ENCODE peak calls at places on chromosome 10, in four cellular contexts. One of them, this sample, is unnamed.

GRCh38 chr10:16521311-16522016 is at the start of gene C1QL3:
- DNase-seq in B cell: no peak
- DNase-seq in thoracic aorta: no peak
- DNase-seq in type B pancreatic cell: no peak
- DNase-seq in this sample: peak

GRCh38 chr10:122199689-122200088 is 71.4 kb upstream of the BTBD16 start:
- DNase-seq in B cell: no peak
- DNase-seq in type B pancreatic cell: no peak
- DNase-seq in thoracic aorta: no peak
- DNase-seq in this sample: no peak

GRCh38 chr10:95403690-95404459 is 113.1 kb upstream of the PDLIM1 start:
- DNase-seq in thoracic aorta: no peak
- DNase-seq in type B pancreatic cell: no peak
- DNase-seq in B cell: no peak
- DNase-seq in this sample: no peak

GRCh38 chr10:21602313-21602712 is 68.3 kb downstream of the MLLT10 start:
- DNase-seq in thoracic aorta: no peak
- DNase-seq in B cell: no peak
- DNase-seq in type B pancreatic cell: no peak
- DNase-seq in this sample: no peak

GRCh38 chr10:45473126-45473525 is 99.1 kb downstream of the ALOX5 start:
- DNase-seq in type B pancreatic cell: no peak
- DNase-seq in thoracic aorta: no peak
- DNase-seq in B cell: no peak
- DNase-seq in this sample: no peak

GRCh38 chr10:22453948-22454347 is 108.7 kb downstream of the SPAG6 start:
- DNase-seq in B cell: no peak
- DNase-seq in type B pancreatic cell: no peak
- DNase-seq in thoracic aorta: no peak
- DNase-seq in this sample: no peak

GRCh38 chr10:71868192-71868697 is 17.2 kb upstream of the PSAP start:
- DNase-seq in B cell: no peak
- DNase-seq in thoracic aorta: no peak
- DNase-seq in type B pancreatic cell: no peak
- DNase-seq in this sample: no peak

GRCh38 chr10:77390481-77390891 is 247.1 kb downstream of the KCNMA1 start:
- DNase-seq in B cell: no peak
- DNase-seq in thoracic aorta: peak
- DNase-seq in type B pancreatic cell: no peak
- DNase-seq in this sample: no peak

GRCh38 chr10:14586901-14587300 is 187.8 kb downstream of the FAM107B start:
- DNase-seq in type B pancreatic cell: no peak
- DNase-seq in B cell: no peak
- DNase-seq in thoracic aorta: no peak
- DNase-seq in this sample: no peak

GRCh38 chr10:86064219-86064618 is 302.4 kb downstream of the GRID1 start:
- DNase-seq in thoracic aorta: no peak
- DNase-seq in type B pancreatic cell: no peak
- DNase-seq in B cell: no peak
- DNase-seq in this sample: no peak

GRCh38 chr10:126851414-126851813 is 53.8 kb upstream of the DOCK1 start:
- DNase-seq in B cell: no peak
- DNase-seq in thoracic aorta: no peak
- DNase-seq in type B pancreatic cell: no peak
- DNase-seq in this sample: no peak

DNA sequence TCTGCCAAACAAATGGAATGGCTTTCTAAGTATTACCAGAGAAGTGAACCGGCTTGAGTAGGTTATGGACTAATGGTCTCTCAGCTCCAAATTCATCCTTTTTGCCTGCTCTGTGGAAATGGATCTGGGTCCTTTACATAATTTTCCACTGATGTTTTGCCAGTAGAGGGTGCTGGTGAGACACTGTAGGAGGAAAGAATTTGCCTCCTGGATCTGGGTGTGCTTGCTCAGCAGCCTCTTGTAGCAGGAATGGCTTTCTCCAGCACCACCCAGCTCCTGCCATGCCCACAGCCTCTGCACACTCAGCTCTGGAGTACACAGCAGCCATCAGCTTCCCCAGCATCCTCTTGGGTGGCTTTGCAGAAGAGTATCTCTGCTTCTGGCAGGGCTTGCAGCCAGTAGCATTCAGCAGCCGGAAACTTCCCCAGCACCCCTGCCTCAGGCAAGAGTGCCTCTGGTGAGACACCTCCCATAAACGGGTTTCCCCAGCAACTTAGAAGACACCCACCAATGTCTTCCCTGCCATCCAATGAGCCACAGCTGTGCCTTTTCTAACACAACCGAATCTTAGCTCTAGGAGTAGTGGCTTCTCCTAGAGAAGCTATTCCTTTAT is 235.0 kb upstream of the PLPP4 start:
- DNase-seq in type B pancreatic cell: no peak
- DNase-seq in thoracic aorta: no peak
- DNase-seq in B cell: no peak
- DNase-seq in this sample: peak
- TF ChIP-seq CTCF in type B pancreatic cell: peak
- TF ChIP-seq CTCF in thoracic aorta: no peak
- TF ChIP-seq CTCF in B cell: peak
- TF ChIP-seq CTCF in this sample: peak

DNA sequence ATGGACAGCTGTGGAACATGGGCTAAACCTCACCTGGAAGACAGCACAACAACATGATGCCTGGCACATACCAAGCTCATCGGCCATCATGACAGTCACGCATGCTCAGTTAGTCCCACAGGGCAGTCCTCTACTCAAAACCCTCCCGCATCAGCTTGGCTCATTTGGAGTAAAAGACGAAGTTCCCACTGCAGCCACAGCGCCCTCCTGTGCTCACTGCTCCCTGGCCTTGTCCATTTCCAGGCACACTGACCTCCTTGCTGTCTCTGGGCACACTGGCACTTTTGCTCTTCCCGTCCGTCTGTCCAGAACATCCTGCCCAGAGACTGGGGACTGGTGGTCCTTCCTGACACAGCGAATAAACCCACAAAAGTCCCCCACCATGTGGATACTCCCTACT is 66.2 kb downstream of the LARP4B start:
- DNase-seq in thoracic aorta: no peak
- DNase-seq in type B pancreatic cell: no peak
- DNase-seq in B cell: no peak
- DNase-seq in this sample: no peak
- TF ChIP-seq CTCF in thoracic aorta: no peak
- TF ChIP-seq CTCF in type B pancreatic cell: no peak
- TF ChIP-seq CTCF in B cell: no peak
- TF ChIP-seq CTCF in this sample: no peak

GRCh38 chr10:27446091-27446918 is 57.8 kb upstream of the RAB18 start:
- DNase-seq in type B pancreatic cell: no peak
- DNase-seq in B cell: peak
- DNase-seq in thoracic aorta: no peak
- DNase-seq in this sample: no peak
- TF ChIP-seq CTCF in type B pancreatic cell: peak
- TF ChIP-seq CTCF in B cell: peak
- TF ChIP-seq CTCF in thoracic aorta: peak
- TF ChIP-seq CTCF in this sample: no peak

GRCh38 chr10:101602767-101603398 is 14.8 kb downstream of the DPCD start:
- DNase-seq in B cell: peak
- DNase-seq in type B pancreatic cell: peak
- DNase-seq in thoracic aorta: no peak
- DNase-seq in this sample: peak
- TF ChIP-seq CTCF in B cell: peak
- TF ChIP-seq CTCF in type B pancreatic cell: peak
- TF ChIP-seq CTCF in thoracic aorta: peak
- TF ChIP-seq CTCF in this sample: peak

GRCh38 chr10:1074748-1075358 is 18.7 kb downstream of the WDR37 start:
- DNase-seq in B cell: no peak
- DNase-seq in type B pancreatic cell: no peak
- DNase-seq in thoracic aorta: no peak
- DNase-seq in this sample: no peak
- TF ChIP-seq CTCF in B cell: peak
- TF ChIP-seq CTCF in type B pancreatic cell: peak
- TF ChIP-seq CTCF in thoracic aorta: no peak
- TF ChIP-seq CTCF in this sample: no peak

GRCh38 chr10:11853468-11853867 is 30.3 kb downstream of the PROSER2 start:
- DNase-seq in B cell: no peak
- DNase-seq in type B pancreatic cell: no peak
- DNase-seq in thoracic aorta: no peak
- DNase-seq in this sample: no peak
- TF ChIP-seq CTCF in B cell: no peak
- TF ChIP-seq CTCF in type B pancreatic cell: peak
- TF ChIP-seq CTCF in thoracic aorta: no peak
- TF ChIP-seq CTCF in this sample: no peak

GRCh38 chr10:114110174-114110972 is 63.6 kb downstream of the CCDC186 start:
- DNase-seq in B cell: no peak
- DNase-seq in thoracic aorta: no peak
- DNase-seq in type B pancreatic cell: no peak
- DNase-seq in this sample: no peak
- TF ChIP-seq CTCF in B cell: no peak
- TF ChIP-seq CTCF in thoracic aorta: no peak
- TF ChIP-seq CTCF in type B pancreatic cell: peak
- TF ChIP-seq CTCF in this sample: no peak

GRCh38 chr10:115572740-115573455 is 479.7 kb downstream of the ATRNL1 start:
- DNase-seq in type B pancreatic cell: no peak
- DNase-seq in thoracic aorta: no peak
- DNase-seq in B cell: no peak
- DNase-seq in this sample: peak
- TF ChIP-seq CTCF in type B pancreatic cell: peak
- TF ChIP-seq CTCF in thoracic aorta: no peak
- TF ChIP-seq CTCF in B cell: no peak
- TF ChIP-seq CTCF in this sample: peak

This sample was measured in HL-60.